ENCODE peak calls at places on chromosomes 12 and 14, in seven cellular contexts. One of them, this sample, is unnamed.

GRCh38 chr14:106586098-106586704 is 1059.8 kb downstream of the TMEM121 start:
- DNase-seq in IMR-90: no peak
- DNase-seq in EH: no peak
- DNase-seq in NCI-H146: peak; percentile 80
- DNase-seq in A673: peak; percentile 64
- DNase-seq in activated CD4-positive, alpha-beta T cell treated with anti-CD3 and anti-CD28 coated beads, Interleukin-2, amount 10 ng/mL, durations not matched to agents 7 days and 5 days: peak; percentile 72
- DNase-seq in HCT116: no peak
- DNase-seq in this sample: no peak

GRCh38 chr14:53807580-53807979 is 149.0 kb downstream of the BMP4 start:
- DNase-seq in IMR-90: no peak
- DNase-seq in EH: no peak
- DNase-seq in NCI-H146: no peak
- DNase-seq in A673: no peak
- DNase-seq in activated CD4-positive, alpha-beta T cell treated with anti-CD3 and anti-CD28 coated beads, Interleukin-2, amount 10 ng/mL, durations not matched to agents 7 days and 5 days: no peak
- DNase-seq in HCT116: no peak
- DNase-seq in this sample: no peak

GRCh38 chr12:128754275-128754674 is 69.5 kb downstream of the SLC15A4 start:
- DNase-seq in IMR-90: no peak
- DNase-seq in EH: no peak
- DNase-seq in NCI-H146: no peak
- DNase-seq in A673: no peak
- DNase-seq in activated CD4-positive, alpha-beta T cell treated with anti-CD3 and anti-CD28 coated beads, Interleukin-2, amount 10 ng/mL, durations not matched to agents 7 days and 5 days: no peak
- DNase-seq in HCT116: no peak
- DNase-seq in this sample: no peak

GRCh38 chr14:75646762-75647161 is 13.9 kb downstream of the ERG28 start:
- DNase-seq in IMR-90: no peak
- DNase-seq in EH: no peak
- DNase-seq in NCI-H146: no peak
- DNase-seq in A673: no peak
- DNase-seq in activated CD4-positive, alpha-beta T cell treated with anti-CD3 and anti-CD28 coated beads, Interleukin-2, amount 10 ng/mL, durations not matched to agents 7 days and 5 days: no peak
- DNase-seq in HCT116: no peak
- DNase-seq in this sample: no peak

GRCh38 chr12:4240161-4240783 is 33.3 kb upstream of the CCND2 start:
- DNase-seq in IMR-90: no peak
- DNase-seq in EH: no peak
- DNase-seq in NCI-H146: no peak
- DNase-seq in A673: no peak
- DNase-seq in activated CD4-positive, alpha-beta T cell treated with anti-CD3 and anti-CD28 coated beads, Interleukin-2, amount 10 ng/mL, durations not matched to agents 7 days and 5 days: no peak
- DNase-seq in HCT116: no peak
- DNase-seq in this sample: peak; percentile 58

GRCh38 chr14:21350539-21350938 is 33.3 kb downstream of the SUPT16H start:
- DNase-seq in IMR-90: no peak
- DNase-seq in EH: no peak
- DNase-seq in NCI-H146: no peak
- DNase-seq in A673: peak; percentile 33
- DNase-seq in activated CD4-positive, alpha-beta T cell treated with anti-CD3 and anti-CD28 coated beads, Interleukin-2, amount 10 ng/mL, durations not matched to agents 7 days and 5 days: no peak
- DNase-seq in HCT116: no peak
- DNase-seq in this sample: no peak

GRCh38 chr12:100303831-100304230 is 36.9 kb downstream of the SCYL2 start:
- DNase-seq in IMR-90: no peak
- DNase-seq in EH: no peak
- DNase-seq in NCI-H146: no peak
- DNase-seq in A673: no peak
- DNase-seq in activated CD4-positive, alpha-beta T cell treated with anti-CD3 and anti-CD28 coated beads, Interleukin-2, amount 10 ng/mL, durations not matched to agents 7 days and 5 days: no peak
- DNase-seq in HCT116: no peak
- DNase-seq in this sample: no peak

GRCh38 chr14:52960627-52961026 is 9.8 kb upstream of the FERMT2 start:
- DNase-seq in IMR-90: no peak
- DNase-seq in EH: no peak
- DNase-seq in NCI-H146: no peak
- DNase-seq in A673: no peak
- DNase-seq in activated CD4-positive, alpha-beta T cell treated with anti-CD3 and anti-CD28 coated beads, Interleukin-2, amount 10 ng/mL, durations not matched to agents 7 days and 5 days: no peak
- DNase-seq in HCT116: no peak
- DNase-seq in this sample: no peak

GRCh38 chr14:42944284-42944683 is 1337.6 kb downstream of the LRFN5 start:
- DNase-seq in IMR-90: peak; percentile 61
- DNase-seq in EH: no peak
- DNase-seq in NCI-H146: no peak
- DNase-seq in A673: no peak
- DNase-seq in activated CD4-positive, alpha-beta T cell treated with anti-CD3 and anti-CD28 coated beads, Interleukin-2, amount 10 ng/mL, durations not matched to agents 7 days and 5 days: no peak
- DNase-seq in HCT116: no peak
- DNase-seq in this sample: no peak

GRCh38 chr12:54201001-54201794 is 12.4 kb upstream of the SMUG1 start:
- DNase-seq in IMR-90: peak; percentile 65
- DNase-seq in EH: peak; percentile 82
- DNase-seq in NCI-H146: peak; percentile 71
- DNase-seq in A673: peak; percentile 86
- DNase-seq in activated CD4-positive, alpha-beta T cell treated with anti-CD3 and anti-CD28 coated beads, Interleukin-2, amount 10 ng/mL, durations not matched to agents 7 days and 5 days: peak; percentile 68
- DNase-seq in HCT116: peak; percentile 65
- DNase-seq in this sample: no peak

GRCh38 chr14:104353921-104354701 is 215.7 kb downstream of the KIF26A start:
- DNase-seq in IMR-90: no peak
- DNase-seq in EH: no peak
- DNase-seq in NCI-H146: no peak
- DNase-seq in A673: peak; percentile 33
- DNase-seq in activated CD4-positive, alpha-beta T cell treated with anti-CD3 and anti-CD28 coated beads, Interleukin-2, amount 10 ng/mL, durations not matched to agents 7 days and 5 days: no peak
- DNase-seq in HCT116: no peak
- DNase-seq in this sample: peak; percentile 67

GRCh38 chr12:52926596-52927241 is 21.8 kb upstream of the KRT8 start:
- DNase-seq in IMR-90: no peak
- DNase-seq in EH: peak; percentile 21
- DNase-seq in NCI-H146: no peak
- DNase-seq in A673: no peak
- DNase-seq in activated CD4-positive, alpha-beta T cell treated with anti-CD3 and anti-CD28 coated beads, Interleukin-2, amount 10 ng/mL, durations not matched to agents 7 days and 5 days: no peak
- DNase-seq in HCT116: no peak
- DNase-seq in this sample: no peak

GRCh38 chr12:104347374-104348075 is 44.0 kb downstream of the EID3 start:
- DNase-seq in IMR-90: peak; percentile 54
- DNase-seq in EH: peak; percentile 45
- DNase-seq in NCI-H146: no peak
- DNase-seq in A673: no peak
- DNase-seq in activated CD4-positive, alpha-beta T cell treated with anti-CD3 and anti-CD28 coated beads, Interleukin-2, amount 10 ng/mL, durations not matched to agents 7 days and 5 days: no peak
- DNase-seq in HCT116: no peak
- DNase-seq in this sample: no peak

GRCh38 chr14:27242874-27243273 is 645.0 kb upstream of the NOVA1 start:
- DNase-seq in IMR-90: no peak
- DNase-seq in EH: no peak
- DNase-seq in NCI-H146: no peak
- DNase-seq in A673: peak; percentile 6
- DNase-seq in activated CD4-positive, alpha-beta T cell treated with anti-CD3 and anti-CD28 coated beads, Interleukin-2, amount 10 ng/mL, durations not matched to agents 7 days and 5 days: no peak
- DNase-seq in HCT116: no peak
- DNase-seq in this sample: no peak

GRCh38 chr14:31170411-31170810 is 37.2 kb downstream of the HECTD1 start:
- DNase-seq in IMR-90: peak; percentile 58
- DNase-seq in EH: peak; percentile 19
- DNase-seq in NCI-H146: no peak
- DNase-seq in A673: no peak
- DNase-seq in activated CD4-positive, alpha-beta T cell treated with anti-CD3 and anti-CD28 coated beads, Interleukin-2, amount 10 ng/mL, durations not matched to agents 7 days and 5 days: no peak
- DNase-seq in HCT116: no peak
- DNase-seq in this sample: no peak

GRCh38 chr12:120199595-120200306 is 1.2 kb downstream of the RPLP0 start:
- DNase-seq in IMR-90: peak; percentile 77
- DNase-seq in EH: peak; percentile 66
- DNase-seq in NCI-H146: no peak
- DNase-seq in A673: no peak
- DNase-seq in activated CD4-positive, alpha-beta T cell treated with anti-CD3 and anti-CD28 coated beads, Interleukin-2, amount 10 ng/mL, durations not matched to agents 7 days and 5 days: no peak
- DNase-seq in HCT116: no peak
- DNase-seq in this sample: no peak

GRCh38 chr12:94193168-94193567 is 44.8 kb downstream of the PLXNC1 start:
- DNase-seq in IMR-90: no peak
- DNase-seq in EH: no peak
- DNase-seq in NCI-H146: no peak
- DNase-seq in A673: no peak
- DNase-seq in activated CD4-positive, alpha-beta T cell treated with anti-CD3 and anti-CD28 coated beads, Interleukin-2, amount 10 ng/mL, durations not matched to agents 7 days and 5 days: no peak
- DNase-seq in HCT116: no peak
- DNase-seq in this sample: no peak

GRCh38 chr14:94395306-94395899 is 7.0 kb upstream of the SERPINA1 start:
- DNase-seq in IMR-90: no peak
- DNase-seq in EH: no peak
- DNase-seq in NCI-H146: no peak
- DNase-seq in A673: no peak
- DNase-seq in activated CD4-positive, alpha-beta T cell treated with anti-CD3 and anti-CD28 coated beads, Interleukin-2, amount 10 ng/mL, durations not matched to agents 7 days and 5 days: no peak
- DNase-seq in HCT116: no peak
- DNase-seq in this sample: peak; percentile 14

GRCh38 chr14:90544566-90544965 is 147.7 kb downstream of the CALM1 start:
- DNase-seq in IMR-90: no peak
- DNase-seq in EH: no peak
- DNase-seq in NCI-H146: peak; percentile 20
- DNase-seq in A673: no peak
- DNase-seq in activated CD4-positive, alpha-beta T cell treated with anti-CD3 and anti-CD28 coated beads, Interleukin-2, amount 10 ng/mL, durations not matched to agents 7 days and 5 days: no peak
- DNase-seq in HCT116: no peak
- DNase-seq in this sample: no peak

GRCh38 chr14:96189288-96189711 is 15.3 kb upstream of the BDKRB2 start:
- DNase-seq in IMR-90: peak; percentile 97
- DNase-seq in EH: peak; percentile 91
- DNase-seq in NCI-H146: no peak
- DNase-seq in A673: no peak
- DNase-seq in activated CD4-positive, alpha-beta T cell treated with anti-CD3 and anti-CD28 coated beads, Interleukin-2, amount 10 ng/mL, durations not matched to agents 7 days and 5 days: no peak
- DNase-seq in HCT116: no peak
- DNase-seq in this sample: no peak

GRCh38 chr14:92670967-92671366 is 77.5 kb downstream of the LGMN start:
- DNase-seq in IMR-90: peak; percentile 52
- DNase-seq in EH: peak; percentile 42
- DNase-seq in NCI-H146: no peak
- DNase-seq in A673: no peak
- DNase-seq in activated CD4-positive, alpha-beta T cell treated with anti-CD3 and anti-CD28 coated beads, Interleukin-2, amount 10 ng/mL, durations not matched to agents 7 days and 5 days: no peak
- DNase-seq in HCT116: no peak
- DNase-seq in this sample: no peak

GRCh38 chr12:45727994-45728624 is 1.4 kb upstream of the ARID2 start:
- DNase-seq in IMR-90: peak; percentile 5
- DNase-seq in EH: no peak
- DNase-seq in NCI-H146: peak; percentile 30
- DNase-seq in A673: no peak
- DNase-seq in activated CD4-positive, alpha-beta T cell treated with anti-CD3 and anti-CD28 coated beads, Interleukin-2, amount 10 ng/mL, durations not matched to agents 7 days and 5 days: no peak
- DNase-seq in HCT116: no peak
- DNase-seq in this sample: no peak

GRCh38 chr12:96143392-96143791 is 50.8 kb upstream of the ELK3 start:
- DNase-seq in IMR-90: no peak
- DNase-seq in EH: no peak
- DNase-seq in NCI-H146: no peak
- DNase-seq in A673: no peak
- DNase-seq in activated CD4-positive, alpha-beta T cell treated with anti-CD3 and anti-CD28 coated beads, Interleukin-2, amount 10 ng/mL, durations not matched to agents 7 days and 5 days: no peak
- DNase-seq in HCT116: no peak
- DNase-seq in this sample: no peak

GRCh38 chr12:128570191-128571065 is 253.3 kb downstream of the SLC15A4 start:
- DNase-seq in IMR-90: no peak
- DNase-seq in EH: no peak
- DNase-seq in NCI-H146: no peak
- DNase-seq in A673: no peak
- DNase-seq in activated CD4-positive, alpha-beta T cell treated with anti-CD3 and anti-CD28 coated beads, Interleukin-2, amount 10 ng/mL, durations not matched to agents 7 days and 5 days: no peak
- DNase-seq in HCT116: no peak
- DNase-seq in this sample: no peak

GRCh38 chr14:24978862-24979724 is 70.9 kb downstream of the STXBP6 start:
- DNase-seq in IMR-90: peak; percentile 34
- DNase-seq in EH: no peak
- DNase-seq in NCI-H146: no peak
- DNase-seq in A673: no peak
- DNase-seq in activated CD4-positive, alpha-beta T cell treated with anti-CD3 and anti-CD28 coated beads, Interleukin-2, amount 10 ng/mL, durations not matched to agents 7 days and 5 days: no peak
- DNase-seq in HCT116: no peak
- DNase-seq in this sample: no peak

GRCh38 chr12:42730286-42730685 is 140.7 kb upstream of the PRICKLE1 start:
- DNase-seq in IMR-90: peak; percentile 39
- DNase-seq in EH: peak; percentile 40
- DNase-seq in NCI-H146: no peak
- DNase-seq in A673: no peak
- DNase-seq in activated CD4-positive, alpha-beta T cell treated with anti-CD3 and anti-CD28 coated beads, Interleukin-2, amount 10 ng/mL, durations not matched to agents 7 days and 5 days: no peak
- DNase-seq in HCT116: no peak
- DNase-seq in this sample: no peak

GRCh38 chr12:12883369-12884001 is 7.9 kb upstream of the GPRC5A start:
- DNase-seq in IMR-90: peak; percentile 79
- DNase-seq in EH: peak; percentile 73
- DNase-seq in NCI-H146: no peak
- DNase-seq in A673: no peak
- DNase-seq in activated CD4-positive, alpha-beta T cell treated with anti-CD3 and anti-CD28 coated beads, Interleukin-2, amount 10 ng/mL, durations not matched to agents 7 days and 5 days: no peak
- DNase-seq in HCT116: no peak
- DNase-seq in this sample: no peak

GRCh38 chr12:113103756-113104450 is 31.7 kb downstream of the RASAL1 start:
- DNase-seq in IMR-90: no peak
- DNase-seq in EH: no peak
- DNase-seq in NCI-H146: no peak
- DNase-seq in A673: no peak
- DNase-seq in activated CD4-positive, alpha-beta T cell treated with anti-CD3 and anti-CD28 coated beads, Interleukin-2, amount 10 ng/mL, durations not matched to agents 7 days and 5 days: peak; percentile 69
- DNase-seq in HCT116: no peak
- DNase-seq in this sample: no peak